ENCODE peak calls at places on chromosomes 6 and 20, in seven cellular contexts. N is ascending aorta, F is adrenal gland, D is GM23248, U is left lung, K is brain microvascular endothelial cell, O is BJ. T is an unnamed sample. For H3K36me3, the result is how much of the 10 kb centered on the place peaks cover.

GRCh38 chr6:143675327-143675900 is 2.4 kb upstream of the PHACTR2 start:
- DNase-seq in D (peak), O (no peak), K (no peak), N (no peak), U (no peak), F (no peak), T (no peak)

GRCh38 chr6:119299694-119300093 is 49.9 kb downstream of the MAN1A1 start:
- DNase-seq in F (no peak), K (no peak), D (no peak), O (no peak), N (no peak), U (no peak), T (no peak)

GRCh38 chr6:8321671-8322404 is 113.5 kb downstream of the SLC35B3 start:
- DNase-seq in D (no peak), F (no peak), N (no peak), O (no peak), U (no peak), K (no peak), T (no peak)

GRCh38 chr20:44748005-44748370 is 2.3 kb downstream of the KCNK15 start:
- DNase-seq in K (no peak), D (peak), U (no peak), N (no peak), F (no peak), O (no peak), T (no peak)

GRCh38 chr20:58531063-58531462 is 15.9 kb upstream of the APCDD1L start:
- DNase-seq in U (no peak), K (no peak), N (no peak), O (no peak), F (no peak), D (no peak), T (no peak)

GRCh38 chr6:147166360-147166944 is 37.8 kb upstream of the STXBP5 start:
- DNase-seq in K (peak), F (no peak), U (no peak), N (no peak), O (no peak), D (no peak), T (no peak)

GRCh38 chr20:6702144-6702543 is 65.3 kb upstream of the BMP2 start:
- DNase-seq in O (no peak), F (no peak), K (no peak), N (no peak), U (no peak), D (no peak), T (no peak)

GRCh38 chr6:79149884-79150283 is 71.8 kb upstream of the PHIP start:
- DNase-seq in F (no peak), O (no peak), N (no peak), D (no peak), U (no peak), K (no peak), T (no peak)

GRCh38 chr6:114523508-114523907 is 180.7 kb upstream of the HS3ST5 start:
- DNase-seq in K (no peak), O (no peak), N (no peak), D (no peak), U (no peak), F (no peak), T (no peak)

GRCh38 chr6:31669676-31670075 is at the start of gene LY6G5B:
- DNase-seq in O (no peak), N (no peak), F (no peak), U (no peak), D (no peak), K (no peak), T (no peak)

GRCh38 chr6:48233063-48233462 is 122.1 kb upstream of the PTCHD4 start:
- DNase-seq in U (no peak), F (no peak), O (no peak), D (no peak), N (no peak), K (no peak), T (no peak)

GRCh38 chr6:32087574-32088486 is 21.3 kb downstream of the TNXB start:
- DNase-seq in D (no peak), N (peak), U (peak), F (peak), K (peak), O (no peak), T (peak)

GRCh38 chr6:127949251-127949650 is 48.4 kb upstream of the THEMIS start:
- DNase-seq in F (no peak), K (no peak), O (no peak), N (no peak), D (no peak), U (no peak), T (no peak)

GRCh38 chr6:157265186-157265585 is 58.1 kb downstream of the TMEM242 start:
- DNase-seq in F (no peak), D (no peak), K (no peak), O (no peak), N (no peak), U (peak), T (no peak)

GRCh38 chr6:96075826-96076225 is 60.1 kb downstream of the FUT9 start:
- DNase-seq in N (no peak), K (no peak), O (no peak), U (no peak), F (no peak), D (no peak), T (no peak)

GRCh38 chr20:19808498-19808897 is 50.4 kb downstream of the RIN2 start:
- DNase-seq in O (no peak), K (no peak), N (no peak), F (no peak), U (no peak), D (no peak), T (no peak)

GRCh38 chr6:61809004-61809595 is 476.9 kb downstream of the KHDRBS2 start:
- DNase-seq in K (peak), O (no peak), D (peak), N (no peak), U (no peak), F (no peak), T (peak)

GRCh38 chr20:23146111-23146640 is 60.1 kb upstream of the CD93 start:
- DNase-seq in K (no peak), N (peak), U (no peak), D (peak), O (no peak), F (peak), T (no peak)

GRCh38 chr6:106064103-106064502 is 22.0 kb upstream of the PRDM1 start:
- DNase-seq in K (no peak), N (no peak), U (no peak), F (no peak), O (no peak), D (peak), T (no peak)

GRCh38 chr6:143900358-143900757 is 36.1 kb downstream of the ZC2HC1B start:
- DNase-seq in K (no peak), F (no peak), N (no peak), U (no peak), O (no peak), D (no peak), T (no peak)

GRCh38 chr6:13733178-13733851 is 21.7 kb upstream of the RANBP9 start:
- DNase-seq in O (peak), K (peak), U (no peak), F (peak), N (peak), D (peak), T (peak)

GRCh38 chr6:21185849-21186478 is 407.6 kb upstream of the SOX4 start:
- DNase-seq in D (no peak), N (no peak), U (no peak), K (no peak), F (no peak), O (no peak), T (no peak)

GRCh38 chr6:158876886-158877285 is 57.7 kb upstream of the EZR start:
- DNase-seq in D (no peak), N (no peak), U (no peak), K (no peak), F (no peak), O (no peak), T (no peak)

GRCh38 chr6:169529931-169530761 is 171.7 kb downstream of the WDR27 start:
- DNase-seq in D (peak), F (no peak), K (no peak), O (peak), U (peak), N (no peak), T (no peak)

GRCh38 chr6:26501482-26501986 is 1.4 kb downstream of the BTN1A1 start:
- DNase-seq in D (peak), N (no peak), F (peak), U (peak), K (no peak), O (no peak), T (peak)

GRCh38 chr6:26351544-26351953 is 13.4 kb upstream of the BTN3A2 start:
- DNase-seq in F (peak), D (peak), K (peak), N (no peak), O (peak), U (no peak), T (no peak)

GRCh38 chr6:123829302-123829953 is 25.8 kb downstream of the NKAIN2 start:
- DNase-seq in N (no peak), U (no peak), K (peak), F (no peak), O (no peak), D (peak), T (no peak)

GRCh38 chr6:110394409-110394808 is 21.0 kb downstream of the DDO start:
- DNase-seq in K (no peak), U (no peak), O (no peak), D (no peak), F (no peak), N (no peak), T (no peak)

DNA sequence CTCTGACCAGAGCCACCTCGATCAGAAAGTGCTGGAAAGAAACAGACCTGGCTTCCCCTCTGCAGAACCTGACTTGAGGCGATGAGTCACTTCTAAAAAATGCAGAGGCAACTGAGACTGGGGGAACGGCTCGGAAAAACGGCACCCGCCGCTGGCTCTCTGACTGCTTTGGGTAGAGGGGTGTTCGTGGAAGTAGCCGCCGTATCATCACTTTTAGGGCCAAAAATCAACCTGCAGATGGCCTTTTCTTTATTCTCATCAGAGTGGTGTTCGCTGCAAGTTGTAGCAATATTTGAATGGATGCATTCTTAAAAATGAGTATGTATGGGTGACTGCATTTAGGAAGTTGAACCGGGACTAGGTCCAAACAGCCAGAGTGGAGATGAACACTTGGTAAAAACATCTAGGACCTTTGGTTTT is 807 bp downstream of the CAP2 start:
- DNase-seq in D (peak), O (peak), U (no peak), F (peak), N (peak), K (peak), T (peak)
- H3K36me3 ChIP-seq in D (under half), O (under half), U (under half), F (under half), N (under half), K (under half), T (under half)

DNA sequence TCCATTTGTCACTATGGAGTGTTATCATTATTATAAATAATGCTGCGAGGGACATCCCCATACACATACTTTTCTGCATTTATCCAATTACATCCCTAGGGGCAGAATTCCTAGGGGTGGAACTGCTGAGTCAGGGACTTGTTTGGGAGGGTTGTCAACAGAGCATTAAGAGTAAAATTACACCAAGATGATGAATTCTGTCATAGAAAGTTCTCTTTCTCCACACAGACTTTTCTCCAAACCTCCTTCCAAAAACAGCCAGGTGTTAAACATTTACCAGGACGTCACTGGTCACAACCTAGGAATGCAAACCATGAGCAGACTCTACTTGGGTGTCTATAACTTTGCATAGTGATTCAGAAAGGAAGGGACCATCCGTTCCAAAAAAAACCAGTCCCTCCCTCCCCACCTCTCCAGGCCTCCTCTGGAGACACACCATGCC is 95.5 kb downstream of the PRND start:
- DNase-seq in K (no peak), N (no peak), F (no peak), O (no peak), U (no peak), D (peak), T (no peak)
- H3K36me3 ChIP-seq in K (under half), N (under half), F (under half), O (under half), U (under half), D (under half), T (under half)

GRCh38 chr20:62961310-62961783 is 8.8 kb downstream of the SLC17A9 start:
- DNase-seq in N (no peak), K (no peak), F (no peak), U (peak), D (no peak), O (no peak), T (no peak)
- H3K36me3 ChIP-seq in N (under half), K (under half), F (under half), U (under half), D (under half), O (half or more), T (under half)

GRCh38 chr6:38079537-38079936 is 260.0 kb downstream of the ZFAND3 start:
- DNase-seq in D (no peak), K (no peak), F (no peak), O (no peak), U (no peak), N (no peak), T (peak)

GRCh38 chr6:38080349-38080748 is 260.8 kb downstream of the ZFAND3 start:
- DNase-seq in N (no peak), F (no peak), O (no peak), D (peak), U (no peak), K (no peak), T (peak)

GRCh38 chr6:38078671-38079070 is 259.1 kb downstream of the ZFAND3 start:
- DNase-seq in F (no peak), D (no peak), O (no peak), N (no peak), K (no peak), U (no peak), T (peak)

GRCh38 chr6:38077488-38078015 is 258.0 kb downstream of the ZFAND3 start:
- DNase-seq in F (no peak), U (no peak), N (no peak), K (no peak), D (no peak), O (no peak), T (no peak)

DNA sequence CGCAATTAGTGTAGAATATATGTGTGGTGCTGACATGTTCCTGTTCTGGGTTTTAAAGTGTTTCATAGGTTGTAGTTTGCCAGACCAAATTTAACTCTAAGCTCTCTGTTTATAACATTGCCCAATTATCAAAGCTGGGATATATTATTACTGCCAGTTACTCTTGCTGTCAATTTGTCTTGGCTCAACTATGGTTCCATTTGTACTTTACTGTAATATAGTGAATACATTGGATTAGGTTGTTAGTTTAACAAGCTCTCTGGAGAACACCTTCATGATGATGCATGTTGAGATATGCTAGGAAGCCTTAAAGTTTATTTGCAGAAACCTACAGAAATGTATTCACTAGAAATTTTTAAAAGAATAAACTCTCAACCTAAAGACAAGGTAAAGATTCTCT is 259.6 kb downstream of the ZFAND3 start:
- DNase-seq in D (no peak), K (no peak), O (no peak), N (no peak), F (no peak), U (no peak), T (no peak)
- H3K36me3 ChIP-seq in D (under half), K (under half), O (under half), N (under half), F (under half), U (under half), T (under half)

GRCh38 chr20:62890444-62890843 is 28.8 kb upstream of the TCFL5 start:
- DNase-seq in K (no peak), U (peak), O (no peak), F (no peak), D (no peak), N (no peak), T (no peak)

GRCh38 chr20:62891111-62891510 is 29.5 kb upstream of the TCFL5 start:
- DNase-seq in F (no peak), U (peak), D (peak), O (no peak), K (no peak), N (no peak), T (no peak)

GRCh38 chr20:62893700-62894099 is 32.1 kb upstream of the TCFL5 start:
- DNase-seq in O (no peak), D (peak), N (no peak), F (no peak), U (no peak), K (no peak), T (no peak)

GRCh38 chr20:62894261-62894660 is 32.0 kb downstream of the DIDO1 start:
- DNase-seq in O (no peak), U (no peak), D (no peak), F (no peak), N (no peak), K (no peak), T (no peak)

GRCh38 chr20:62892348-62893304 is 31.0 kb upstream of the TCFL5 start:
- DNase-seq in U (no peak), N (no peak), D (no peak), F (no peak), K (no peak), O (no peak), T (no peak)
- H3K36me3 ChIP-seq in U (under half), N (half or more), D (half or more), F (under half), K (half or more), O (under half), T (under half)

DNA sequence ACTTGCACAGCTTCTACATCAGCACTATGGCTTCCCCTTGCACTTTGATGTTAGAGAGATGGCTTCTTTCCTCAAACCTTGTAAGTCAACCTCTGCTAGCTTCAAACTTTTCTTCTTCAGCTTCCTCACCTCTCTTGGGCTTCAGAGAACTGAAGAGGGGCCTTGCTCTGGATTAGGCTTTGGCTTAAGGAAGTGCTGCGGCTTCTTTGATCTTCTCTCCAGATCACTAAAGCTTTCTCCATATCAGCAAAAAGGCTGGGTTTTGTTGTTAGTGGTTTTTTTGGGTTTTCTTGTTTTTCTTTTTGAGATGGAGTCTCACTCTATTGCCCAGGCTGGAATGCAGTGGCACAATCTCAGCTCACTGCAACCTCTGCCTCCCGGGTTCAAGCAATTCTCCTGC is 24.0 kb downstream of the CDK5RAP1 start:
- DNase-seq in N (no peak), K (no peak), D (no peak), F (no peak), U (no peak), O (no peak), T (no peak)
- H3K36me3 ChIP-seq in N (half or more), K (under half), D (under half), F (under half), U (under half), O (under half), T (under half)

DNA sequence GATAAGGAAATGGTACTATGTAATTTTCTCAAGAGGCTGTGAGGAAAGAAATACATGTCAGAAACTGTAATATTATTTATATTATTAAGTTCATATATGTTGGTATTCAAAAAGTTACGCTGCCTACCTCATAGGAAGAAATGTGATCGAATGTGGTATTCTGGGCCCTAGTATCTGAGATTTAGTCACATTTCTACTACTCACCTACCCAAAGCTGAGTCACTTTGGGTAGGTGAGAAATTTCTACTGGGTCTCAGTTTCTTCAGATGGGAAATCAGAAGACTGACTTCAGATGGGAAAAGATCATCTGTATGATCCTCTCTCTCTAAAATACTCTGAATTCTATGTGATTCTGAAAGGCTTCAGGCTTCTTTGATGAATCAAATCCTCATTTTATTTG is 411.0 kb downstream of the SYNE1 start:
- DNase-seq in F (no peak), U (no peak), O (no peak), N (no peak), D (no peak), K (no peak), T (no peak)
- H3K36me3 ChIP-seq in F (under half), U (under half), O (under half), N (half or more), D (half or more), K (under half), T (under half)

GRCh38 chr6:166938150-166938549 is 18.2 kb downstream of the RNASET2 start:
- DNase-seq in U (no peak), N (no peak), D (no peak), O (no peak), F (no peak), K (no peak), T (no peak)
- H3K36me3 ChIP-seq in U (under half), N (under half), D (under half), O (under half), F (under half), K (under half), T (under half)

T was measured in small intestine.